ENCODE peak calls at places on chromosomes 13 and 19, in ten cellular contexts. K is iris pigment epithelial cell, T is AG10803, L is NCI-H345, Q is keratinocyte, F is left cardiac atrium, H is SHP77, W is retina, V is mesendoderm, Y is nephron progenitor cell. C is an unnamed sample.

GRCh38 chr19:3620145-3620816 is 6.3 kb downstream of the CACTIN start:
- DNase-seq in W (no peak), Y (no peak), H (no peak), F (no peak), V (no peak), Q (no peak), L (no peak), K (no peak), T (no peak), C (no peak)

GRCh38 chr19:34359140-34359953 is 5.6 kb upstream of the GPI start:
- DNase-seq in Q (peak), F (peak), T (peak), V (peak), W (peak), L (peak), Y (peak), K (peak), H (peak), C (peak)

GRCh38 chr13:74773263-74773662 is 639.1 kb upstream of the KLF12 start:
- DNase-seq in V (no peak), L (no peak), Q (no peak), T (peak), K (no peak), H (no peak), Y (no peak), W (no peak), F (no peak), C (no peak)

GRCh38 chr19:53982056-53982455 is 9.4 kb upstream of the CACNG6 start:
- DNase-seq in H (no peak), T (no peak), F (no peak), L (no peak), Y (peak), K (peak), W (peak), Q (no peak), V (peak), C (no peak)

GRCh38 chr13:21060063-21060826 is 1.1 kb downstream of the LATS2 start:
- DNase-seq in V (peak), K (peak), Q (no peak), F (peak), Y (peak), T (peak), W (peak), L (no peak), H (no peak), C (peak)

GRCh38 chr19:48810151-48810550 is 678 bp downstream of the BCAT2 start:
- DNase-seq in Y (no peak), K (no peak), L (no peak), H (no peak), V (no peak), W (no peak), Q (no peak), F (no peak), T (no peak), C (no peak)

GRCh38 chr19:4390017-4390861 is 10.1 kb downstream of the SH3GL1 start:
- DNase-seq in K (peak), L (peak), V (peak), Y (peak), Q (no peak), F (peak), T (peak), H (no peak), W (peak), C (no peak)

GRCh38 chr19:45798995-45799517 is 6.4 kb upstream of the DMWD start:
- DNase-seq in K (peak), F (no peak), Q (no peak), V (peak), Y (peak), T (peak), H (peak), W (peak), L (peak), C (peak)

GRCh38 chr19:33445752-33446070 is 72.2 kb downstream of the CEBPG start:
- DNase-seq in Y (no peak), F (peak), L (no peak), W (no peak), H (no peak), Q (no peak), V (no peak), T (no peak), K (no peak), C (no peak)

GRCh38 chr13:24290280-24290932 is 19.0 kb upstream of the C1QTNF9 start:
- DNase-seq in Q (no peak), V (no peak), L (no peak), Y (no peak), T (no peak), W (no peak), F (no peak), K (no peak), H (no peak), C (no peak)